ENCODE peak calls at places on chromosomes 4 and X, in ten cellular contexts. S, I, M, G, T, O, Z, V, J and P are unnamed samples.

GRCh38 chr4:125313989-125314602 is 659 bp upstream of the FAT4 start:
- DNase-seq in S (no peak), I (no peak), M (no peak), G (no peak), T (no peak), O (no peak), Z (no peak), V (no peak), J (no peak), P (no peak)

GRCh38 chrX:77704881-77705280 is 81.1 kb downstream of the ATRX start:
- DNase-seq in S (no peak), I (no peak), M (no peak), G (no peak), T (no peak), O (no peak), Z (no peak), V (no peak), J (no peak), P (no peak)

GRCh38 chrX:50081282-50081955 is 119.4 kb downstream of the AKAP4 start:
- DNase-seq in S (no peak), I (peak; percentile 36), M (no peak), G (peak; percentile 36), T (peak; percentile 29), O (no peak), Z (peak; percentile 4), V (no peak), J (no peak), P (no peak)

GRCh38 chr4:88177981-88178632 is 19.7 kb upstream of the ABCG2 start:
- DNase-seq in S (peak; percentile 63), I (no peak), M (no peak), G (peak; percentile 16), T (peak; percentile 90), O (peak; percentile 28), Z (peak; percentile 41), V (no peak), J (no peak), P (no peak)

GRCh38 chrX:48573690-48574269 is 504 bp upstream of the RBM3 start:
- DNase-seq in S (no peak), I (peak; percentile 28), M (peak; percentile 37), G (peak; percentile 33), T (no peak), O (no peak), Z (no peak), V (no peak), J (no peak), P (no peak)

GRCh38 chr4:7987148-7987989 is 47.7 kb upstream of the AFAP1 start:
- DNase-seq in S (peak; percentile 75), I (peak; percentile 87), M (peak; percentile 69), G (peak; percentile 82), T (peak; percentile 66), O (no peak), Z (peak; percentile 56), V (peak; percentile 65), J (peak; percentile 55), P (peak; percentile 70)

GRCh38 chrX:19532709-19533108 is 17.4 kb upstream of the MAP3K15 start:
- DNase-seq in S (no peak), I (no peak), M (no peak), G (no peak), T (no peak), O (no peak), Z (no peak), V (no peak), J (no peak), P (no peak)

GRCh38 chrX:39337461-39337860 is 536.2 kb downstream of the MID1IP1 start:
- DNase-seq in S (no peak), I (no peak), M (no peak), G (no peak), T (no peak), O (no peak), Z (no peak), V (no peak), J (no peak), P (no peak)

GRCh38 chr4:8762951-8763735 is 108.5 kb downstream of the HMX1 start:
- DNase-seq in S (no peak), I (no peak), M (no peak), G (no peak), T (no peak), O (no peak), Z (no peak), V (no peak), J (no peak), P (no peak)

GRCh38 chr4:177369372-177369771 is 59.7 kb downstream of the NEIL3 start:
- DNase-seq in S (no peak), I (no peak), M (no peak), G (no peak), T (peak; percentile 63), O (no peak), Z (no peak), V (no peak), J (no peak), P (no peak)

GRCh38 chr4:37008199-37008598 is 236.3 kb upstream of the NWD2 start:
- DNase-seq in S (no peak), I (peak; percentile 77), M (no peak), G (peak; percentile 57), T (peak; percentile 6), O (no peak), Z (no peak), V (no peak), J (no peak), P (no peak)

GRCh38 chr4:127124919-127125318 is 507.8 kb upstream of the INTU start:
- DNase-seq in S (no peak), I (no peak), M (no peak), G (no peak), T (peak; percentile 22), O (no peak), Z (no peak), V (no peak), J (no peak), P (no peak)

GRCh38 chrX:2928127-2928582 is 984 bp downstream of the ARSD start:
- DNase-seq in S (peak; percentile 35), I (peak; percentile 69), M (peak; percentile 0), G (peak; percentile 49), T (no peak), O (peak; percentile 3), Z (no peak), V (no peak), J (no peak), P (no peak)

GRCh38 chr4:76582074-76582816 is 147.2 kb downstream of the SHROOM3 start:
- DNase-seq in S (no peak), I (no peak), M (no peak), G (no peak), T (no peak), O (no peak), Z (no peak), V (no peak), J (no peak), P (no peak)

GRCh38 chrX:37905436-37906147 is 58.2 kb upstream of the DYNLT3 start:
- DNase-seq in S (no peak), I (no peak), M (peak; percentile 6), G (no peak), T (peak; percentile 26), O (no peak), Z (no peak), V (no peak), J (no peak), P (no peak)

GRCh38 chr4:58564695-58565094 is 1454.5 kb upstream of the IGFBP7 start:
- DNase-seq in S (no peak), I (no peak), M (no peak), G (no peak), T (no peak), O (no peak), Z (no peak), V (no peak), J (no peak), P (no peak)

GRCh38 chrX:42752730-42753129 is 25.2 kb downstream of the PPP1R2C start:
- DNase-seq in S (no peak), I (no peak), M (no peak), G (no peak), T (no peak), O (no peak), Z (no peak), V (no peak), J (no peak), P (no peak)